ENCODE peak calls at places on chromosome 16, in four cellular contexts. F is heart left ventricle, C is astrocyte, D is HCT116. B is an unnamed sample.

GRCh38 chr16:19716183-19716582 is 1.8 kb downstream of the KNOP1 start:
- DNase-seq in F (no peak), C (no peak), D (no peak), B (no peak)

GRCh38 chr16:50306287-50306686 is 39.9 kb downstream of the ADCY7 start:
- DNase-seq in F (no peak), C (no peak), D (no peak), B (no peak)

GRCh38 chr16:24810951-24811843 is 34.6 kb upstream of the SLC5A11 start:
- DNase-seq in F (no peak), C (no peak), D (no peak), B (no peak)

GRCh38 chr16:48503779-48504178 is 106.2 kb downstream of the N4BP1 start:
- DNase-seq in F (peak), C (peak), D (no peak), B (peak)

GRCh38 chr16:57601801-57602478 is 26.5 kb upstream of the ADGRG1 start:
- DNase-seq in F (no peak), C (peak), D (no peak), B (no peak)

GRCh38 chr16:19883296-19883951 is 1.2 kb downstream of the GPRC5B start:
- DNase-seq in F (peak), C (no peak), D (no peak), B (no peak)

GRCh38 chr16:11049396-11050059 is 105.2 kb downstream of the CLEC16A start:
- DNase-seq in F (no peak), C (no peak), D (no peak), B (no peak)

GRCh38 chr16:89704281-89704680 is 2.8 kb upstream of the SPATA2L start:
- DNase-seq in F (no peak), C (no peak), D (no peak), B (no peak)

DNA sequence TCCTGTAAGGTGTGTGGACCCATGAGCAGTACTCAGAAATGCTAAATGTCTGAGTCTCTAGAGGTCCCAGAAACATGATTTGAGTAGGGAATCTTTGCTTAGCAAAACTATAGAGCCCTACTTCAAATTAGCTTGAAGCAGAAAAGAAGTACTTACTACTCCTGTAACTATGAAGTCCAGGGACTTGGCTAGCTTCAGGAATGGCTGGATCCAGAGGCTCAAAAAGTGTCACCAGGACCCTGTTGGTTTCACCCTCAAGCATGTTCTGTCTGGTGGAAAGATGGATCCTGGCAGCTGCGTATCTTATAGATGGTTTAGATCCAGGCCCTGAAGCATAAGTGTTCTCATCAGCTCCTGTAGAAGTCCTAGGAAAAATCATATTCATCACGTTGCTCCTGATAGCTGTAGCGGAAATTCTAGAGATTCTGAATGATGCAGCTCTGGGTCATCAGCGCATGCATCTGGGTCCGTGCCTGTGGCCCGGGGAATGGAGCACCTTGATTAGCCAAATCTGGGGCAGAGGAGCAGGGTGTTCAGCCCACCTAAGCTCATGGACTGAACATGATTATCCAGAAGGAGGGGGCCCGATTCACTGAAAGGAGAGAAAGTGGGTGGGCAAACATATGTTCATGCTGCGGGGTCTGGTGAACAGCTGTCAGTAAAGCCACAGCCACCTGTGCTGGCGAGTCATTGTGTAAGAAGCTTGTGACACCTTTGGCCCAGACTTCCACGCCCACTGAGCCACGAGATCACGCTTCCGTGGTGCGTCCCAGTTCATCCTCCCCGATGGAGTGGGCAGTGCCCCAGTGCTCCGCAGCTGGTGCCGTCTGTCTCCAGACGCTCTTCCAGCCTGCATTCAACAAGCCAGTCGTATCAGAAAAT is 260.6 kb downstream of the CPPED1 start:
- DNase-seq in F (no peak), C (no peak), D (no peak), B (peak)
- H3K4me3 ChIP-seq in F (no peak), C (no peak), D (no peak), B (no peak)

GRCh38 chr16:30340621-30341020 is 14.5 kb downstream of the CD2BP2 start:
- DNase-seq in F (no peak), C (no peak), D (no peak), B (no peak)
- H3K4me3 ChIP-seq in F (no peak), C (no peak), D (no peak), B (no peak)

GRCh38 chr16:88002749-88003148 is 51.5 kb downstream of the BANP start:
- DNase-seq in F (no peak), C (no peak), D (no peak), B (no peak)

GRCh38 chr16:88005148-88005547 is 53.9 kb downstream of the BANP start:
- DNase-seq in F (no peak), C (no peak), D (no peak), B (no peak)

GRCh38 chr16:88004391-88004790 is 53.2 kb downstream of the BANP start:
- DNase-seq in F (no peak), C (no peak), D (no peak), B (no peak)

GRCh38 chr16:88003316-88003715 is 52.1 kb downstream of the BANP start:
- DNase-seq in F (no peak), C (no peak), D (no peak), B (no peak)

GRCh38 chr16:88003736-88004135 is 52.5 kb downstream of the BANP start:
- DNase-seq in F (no peak), C (no peak), D (no peak), B (no peak)
- H3K4me3 ChIP-seq in F (no peak), C (no peak), D (no peak), B (no peak)

GRCh38 chr16:67187175-67187900 is 2.6 kb downstream of the EXOC3L1 start:
- DNase-seq in F (no peak), C (no peak), D (no peak), B (no peak)
- H3K4me3 ChIP-seq in F (no peak), C (no peak), D (no peak), B (no peak)